ENCODE peak calls at places on chromosome 1, in five cellular contexts. One of them, this sample, is unnamed.

GRCh38 chr1:23251812-23252211 is 34.5 kb upstream of the HTR1D start:
- DNase-seq in heart right ventricle: no peak
- DNase-seq in RWPE1: no peak
- DNase-seq in heart left ventricle: no peak
- DNase-seq in thoracic aorta: no peak
- DNase-seq in this sample: no peak

GRCh38 chr1:145917595-145917994 is 922 bp downstream of the PEX11B start:
- DNase-seq in heart right ventricle: no peak
- DNase-seq in thoracic aorta: no peak
- DNase-seq in RWPE1: no peak
- DNase-seq in heart left ventricle: no peak
- DNase-seq in this sample: no peak

GRCh38 chr1:4447778-4448360 is 206.5 kb upstream of the AJAP1 start:
- DNase-seq in thoracic aorta: no peak
- DNase-seq in heart left ventricle: no peak
- DNase-seq in heart right ventricle: no peak
- DNase-seq in RWPE1: no peak
- DNase-seq in this sample: no peak

GRCh38 chr1:110308247-110308646 is 30.9 kb upstream of the RBM15 start:
- DNase-seq in RWPE1: no peak
- DNase-seq in heart left ventricle: no peak
- DNase-seq in heart right ventricle: no peak
- DNase-seq in thoracic aorta: no peak
- DNase-seq in this sample: no peak

GRCh38 chr1:153919879-153920852 is 2.6 kb downstream of the GATAD2B start:
- DNase-seq in heart left ventricle: no peak
- DNase-seq in RWPE1: peak
- DNase-seq in heart right ventricle: no peak
- DNase-seq in thoracic aorta: no peak
- DNase-seq in this sample: no peak

GRCh38 chr1:202579806-202580205 is 130.4 kb downstream of the SYT2 start:
- DNase-seq in thoracic aorta: no peak
- DNase-seq in heart right ventricle: no peak
- DNase-seq in heart left ventricle: no peak
- DNase-seq in RWPE1: peak
- DNase-seq in this sample: no peak

GRCh38 chr1:39159224-39160036 is 45.1 kb upstream of the MACF1 start:
- DNase-seq in RWPE1: peak
- DNase-seq in heart right ventricle: no peak
- DNase-seq in heart left ventricle: no peak
- DNase-seq in thoracic aorta: no peak
- DNase-seq in this sample: peak

GRCh38 chr1:230517786-230518185 is 91.7 kb upstream of the PGBD5 start:
- DNase-seq in heart right ventricle: peak
- DNase-seq in RWPE1: peak
- DNase-seq in heart left ventricle: no peak
- DNase-seq in thoracic aorta: no peak
- DNase-seq in this sample: no peak

GRCh38 chr1:85142753-85143152 is 58.1 kb downstream of the SYDE2 start:
- DNase-seq in thoracic aorta: no peak
- DNase-seq in heart left ventricle: peak
- DNase-seq in heart right ventricle: peak
- DNase-seq in RWPE1: no peak
- DNase-seq in this sample: no peak

GRCh38 chr1:43590389-43590788 is 59.6 kb upstream of the KDM4A start:
- DNase-seq in RWPE1: no peak
- DNase-seq in heart right ventricle: no peak
- DNase-seq in thoracic aorta: no peak
- DNase-seq in heart left ventricle: no peak
- DNase-seq in this sample: peak

GRCh38 chr1:246631426-246631825 is 65.2 kb downstream of the CNST start:
- DNase-seq in heart left ventricle: no peak
- DNase-seq in RWPE1: no peak
- DNase-seq in heart right ventricle: no peak
- DNase-seq in thoracic aorta: no peak
- DNase-seq in this sample: no peak

GRCh38 chr1:94796269-94796668 is 23.9 kb upstream of the SLC44A3 start:
- DNase-seq in heart right ventricle: no peak
- DNase-seq in thoracic aorta: no peak
- DNase-seq in heart left ventricle: no peak
- DNase-seq in RWPE1: no peak
- DNase-seq in this sample: peak

GRCh38 chr1:31244326-31244725 is 4.6 kb upstream of the NKAIN1 start:
- DNase-seq in thoracic aorta: no peak
- DNase-seq in heart left ventricle: no peak
- DNase-seq in heart right ventricle: no peak
- DNase-seq in RWPE1: no peak
- DNase-seq in this sample: no peak

GRCh38 chr1:10675813-10676212 is 120.6 kb downstream of the CASZ1 start:
- DNase-seq in heart right ventricle: no peak
- DNase-seq in heart left ventricle: no peak
- DNase-seq in RWPE1: no peak
- DNase-seq in thoracic aorta: no peak
- DNase-seq in this sample: no peak

GRCh38 chr1:1306661-1307260 is 969 bp downstream of the ACAP3 start:
- DNase-seq in RWPE1: no peak
- DNase-seq in thoracic aorta: no peak
- DNase-seq in heart right ventricle: no peak
- DNase-seq in heart left ventricle: no peak
- DNase-seq in this sample: no peak

GRCh38 chr1:83766182-83766825 is 232.6 kb downstream of the TTLL7 start:
- DNase-seq in heart left ventricle: no peak
- DNase-seq in thoracic aorta: no peak
- DNase-seq in RWPE1: no peak
- DNase-seq in heart right ventricle: no peak
- DNase-seq in this sample: no peak

GRCh38 chr1:152251391-152251790 is 27.4 kb upstream of the HRNR start:
- DNase-seq in RWPE1: no peak
- DNase-seq in heart left ventricle: no peak
- DNase-seq in thoracic aorta: no peak
- DNase-seq in heart right ventricle: no peak
- DNase-seq in this sample: no peak

GRCh38 chr1:151508721-151509292 is 2.4 kb upstream of the CGN start:
- DNase-seq in RWPE1: no peak
- DNase-seq in heart left ventricle: no peak
- DNase-seq in heart right ventricle: no peak
- DNase-seq in thoracic aorta: no peak
- DNase-seq in this sample: peak

GRCh38 chr1:9207086-9207485 is 27.5 kb upstream of the H6PD start:
- DNase-seq in heart left ventricle: no peak
- DNase-seq in RWPE1: no peak
- DNase-seq in thoracic aorta: no peak
- DNase-seq in heart right ventricle: no peak
- DNase-seq in this sample: no peak

GRCh38 chr1:78275906-78276690 is 214.7 kb upstream of the PTGFR start:
- DNase-seq in heart left ventricle: no peak
- DNase-seq in thoracic aorta: no peak
- DNase-seq in heart right ventricle: no peak
- DNase-seq in RWPE1: no peak
- DNase-seq in this sample: no peak

GRCh38 chr1:222880586-222880985 is 65.7 kb downstream of the DISP1 start:
- DNase-seq in RWPE1: peak
- DNase-seq in heart left ventricle: no peak
- DNase-seq in heart right ventricle: no peak
- DNase-seq in thoracic aorta: no peak
- DNase-seq in this sample: no peak

GRCh38 chr1:4075436-4076225 is 175.6 kb upstream of the C1orf174 start:
- DNase-seq in heart right ventricle: no peak
- DNase-seq in RWPE1: no peak
- DNase-seq in thoracic aorta: no peak
- DNase-seq in heart left ventricle: no peak
- DNase-seq in this sample: no peak

GRCh38 chr1:62391369-62391971 is 45.4 kb upstream of the USP1 start:
- DNase-seq in thoracic aorta: no peak
- DNase-seq in RWPE1: no peak
- DNase-seq in heart left ventricle: no peak
- DNase-seq in heart right ventricle: no peak
- DNase-seq in this sample: no peak